ENCODE peak calls at places on chromosomes 11 and 22, in five cellular contexts. One of them, this sample, is unnamed.

GRCh38 chr11:130069684-130070108 is at the start of gene APLP2:
- DNase-seq in ovary: peak; percentile 99
- DNase-seq in sigmoid colon: peak; percentile 100
- DNase-seq in esophagus squamous epithelium: peak; percentile 98
- DNase-seq in NB4: peak; percentile 99
- DNase-seq in this sample: peak; percentile 87

GRCh38 chr11:45142241-45142885 is 4.1 kb upstream of the PRDM11 start:
- DNase-seq in ovary: no peak
- DNase-seq in sigmoid colon: peak; percentile 49
- DNase-seq in esophagus squamous epithelium: no peak
- DNase-seq in NB4: no peak
- DNase-seq in this sample: peak; percentile 49

GRCh38 chr11:47918882-47919495 is 61.4 kb upstream of the PTPRJ start:
- DNase-seq in ovary: no peak
- DNase-seq in sigmoid colon: no peak
- DNase-seq in esophagus squamous epithelium: no peak
- DNase-seq in NB4: no peak
- DNase-seq in this sample: peak; percentile 53

GRCh38 chr11:57763568-57763967 is 2.0 kb downstream of the CTNND1 start:
- DNase-seq in ovary: no peak
- DNase-seq in sigmoid colon: no peak
- DNase-seq in esophagus squamous epithelium: no peak
- DNase-seq in NB4: no peak
- DNase-seq in this sample: no peak

GRCh38 chr11:60125962-60126585 is 37.6 kb downstream of the MS4A2 start:
- DNase-seq in ovary: no peak
- DNase-seq in sigmoid colon: no peak
- DNase-seq in esophagus squamous epithelium: no peak
- DNase-seq in NB4: no peak
- DNase-seq in this sample: no peak

GRCh38 chr22:39360674-39361413 is 11.1 kb downstream of the SYNGR1 start:
- DNase-seq in ovary: no peak
- DNase-seq in sigmoid colon: no peak
- DNase-seq in esophagus squamous epithelium: no peak
- DNase-seq in NB4: no peak
- DNase-seq in this sample: peak; percentile 81

GRCh38 chr11:103420593-103420992 is 311.4 kb downstream of the DYNC2H1 start:
- DNase-seq in ovary: no peak
- DNase-seq in sigmoid colon: no peak
- DNase-seq in esophagus squamous epithelium: no peak
- DNase-seq in NB4: no peak
- DNase-seq in this sample: no peak

GRCh38 chr11:76314741-76315090 is 66.2 kb downstream of the THAP12 start:
- DNase-seq in ovary: no peak
- DNase-seq in sigmoid colon: no peak
- DNase-seq in esophagus squamous epithelium: no peak
- DNase-seq in NB4: no peak
- DNase-seq in this sample: peak; percentile 49

GRCh38 chr11:85647078-85647477 is 689 bp upstream of the TMEM126A start:
- DNase-seq in ovary: no peak
- DNase-seq in sigmoid colon: no peak
- DNase-seq in esophagus squamous epithelium: no peak
- DNase-seq in NB4: no peak
- DNase-seq in this sample: no peak

GRCh38 chr22:19641983-19642451 is 72.3 kb upstream of the SEPTIN5 start:
- DNase-seq in ovary: no peak
- DNase-seq in sigmoid colon: no peak
- DNase-seq in esophagus squamous epithelium: no peak
- DNase-seq in NB4: no peak
- DNase-seq in this sample: no peak

GRCh38 chr11:115303304-115303703 is 200.9 kb downstream of the CADM1 start:
- DNase-seq in ovary: no peak
- DNase-seq in sigmoid colon: no peak
- DNase-seq in esophagus squamous epithelium: no peak
- DNase-seq in NB4: no peak
- DNase-seq in this sample: no peak

GRCh38 chr11:31645747-31646146 is 136.2 kb downstream of the ELP4 start:
- DNase-seq in ovary: no peak
- DNase-seq in sigmoid colon: no peak
- DNase-seq in esophagus squamous epithelium: no peak
- DNase-seq in NB4: no peak
- DNase-seq in this sample: peak; percentile 1

GRCh38 chr22:32574957-32575893 is 100.6 kb downstream of the FBXO7 start:
- DNase-seq in ovary: no peak
- DNase-seq in sigmoid colon: no peak
- DNase-seq in esophagus squamous epithelium: no peak
- DNase-seq in NB4: no peak
- DNase-seq in this sample: no peak

GRCh38 chr22:43127166-43127908 is 15.9 kb downstream of the MCAT start:
- DNase-seq in ovary: no peak
- DNase-seq in sigmoid colon: no peak
- DNase-seq in esophagus squamous epithelium: no peak
- DNase-seq in NB4: no peak
- DNase-seq in this sample: no peak

GRCh38 chr22:20807315-20807752 is 33.4 kb downstream of the SERPIND1 start:
- DNase-seq in ovary: no peak
- DNase-seq in sigmoid colon: no peak
- DNase-seq in esophagus squamous epithelium: no peak
- DNase-seq in NB4: peak; percentile 85
- DNase-seq in this sample: peak; percentile 48

GRCh38 chr11:1437500-1437899 is 47.8 kb downstream of the BRSK2 start:
- DNase-seq in ovary: no peak
- DNase-seq in sigmoid colon: no peak
- DNase-seq in esophagus squamous epithelium: no peak
- DNase-seq in NB4: no peak
- DNase-seq in this sample: peak; percentile 84

GRCh38 chr11:71329731-71330130 is 77.4 kb upstream of the SHANK2 start:
- DNase-seq in ovary: no peak
- DNase-seq in sigmoid colon: peak; percentile 39
- DNase-seq in esophagus squamous epithelium: no peak
- DNase-seq in NB4: no peak
- DNase-seq in this sample: no peak

GRCh38 chr22:26945565-26945964 is 288.2 kb downstream of the MIAT start:
- DNase-seq in ovary: no peak
- DNase-seq in sigmoid colon: no peak
- DNase-seq in esophagus squamous epithelium: no peak
- DNase-seq in NB4: no peak
- DNase-seq in this sample: no peak

GRCh38 chr11:123641495-123641840 is 13.0 kb downstream of the SCN3B start:
- DNase-seq in ovary: no peak
- DNase-seq in sigmoid colon: no peak
- DNase-seq in esophagus squamous epithelium: no peak
- DNase-seq in NB4: no peak
- DNase-seq in this sample: no peak

GRCh38 chr11:95104121-95104830 is 14.6 kb downstream of the ENDOD1 start:
- DNase-seq in ovary: no peak
- DNase-seq in sigmoid colon: no peak
- DNase-seq in esophagus squamous epithelium: no peak
- DNase-seq in NB4: no peak
- DNase-seq in this sample: no peak

GRCh38 chr22:25680949-25681348 is 61.0 kb upstream of the MYO18B start:
- DNase-seq in ovary: no peak
- DNase-seq in sigmoid colon: no peak
- DNase-seq in esophagus squamous epithelium: no peak
- DNase-seq in NB4: no peak
- DNase-seq in this sample: no peak

GRCh38 chr11:107078375-107078774 is 60.1 kb upstream of the GUCY1A2 start:
- DNase-seq in ovary: no peak
- DNase-seq in sigmoid colon: no peak
- DNase-seq in esophagus squamous epithelium: no peak
- DNase-seq in NB4: no peak
- DNase-seq in this sample: no peak

GRCh38 chr22:40967120-40967760 is 16.1 kb downstream of the RBX1 start:
- DNase-seq in ovary: no peak
- DNase-seq in sigmoid colon: peak; percentile 29
- DNase-seq in esophagus squamous epithelium: no peak
- DNase-seq in NB4: no peak
- DNase-seq in this sample: no peak

GRCh38 chr11:1055990-1056771 is 18.5 kb upstream of the MUC2 start:
- DNase-seq in ovary: peak; percentile 10
- DNase-seq in sigmoid colon: peak; percentile 57
- DNase-seq in esophagus squamous epithelium: no peak
- DNase-seq in NB4: no peak
- DNase-seq in this sample: no peak

GRCh38 chr22:28949788-28950187 is 66.4 kb downstream of the ZNRF3 start:
- DNase-seq in ovary: no peak
- DNase-seq in sigmoid colon: no peak
- DNase-seq in esophagus squamous epithelium: no peak
- DNase-seq in NB4: no peak
- DNase-seq in this sample: no peak

GRCh38 chr22:42947211-42947990 is 67.5 kb downstream of the PACSIN2 start:
- DNase-seq in ovary: peak; percentile 41
- DNase-seq in sigmoid colon: no peak
- DNase-seq in esophagus squamous epithelium: no peak
- DNase-seq in NB4: peak; percentile 55
- DNase-seq in this sample: no peak

GRCh38 chr22:20430101-20430640 is 7.5 kb downstream of the SCARF2 start:
- DNase-seq in ovary: no peak
- DNase-seq in sigmoid colon: peak; percentile 58
- DNase-seq in esophagus squamous epithelium: no peak
- DNase-seq in NB4: no peak
- DNase-seq in this sample: no peak

DNA sequence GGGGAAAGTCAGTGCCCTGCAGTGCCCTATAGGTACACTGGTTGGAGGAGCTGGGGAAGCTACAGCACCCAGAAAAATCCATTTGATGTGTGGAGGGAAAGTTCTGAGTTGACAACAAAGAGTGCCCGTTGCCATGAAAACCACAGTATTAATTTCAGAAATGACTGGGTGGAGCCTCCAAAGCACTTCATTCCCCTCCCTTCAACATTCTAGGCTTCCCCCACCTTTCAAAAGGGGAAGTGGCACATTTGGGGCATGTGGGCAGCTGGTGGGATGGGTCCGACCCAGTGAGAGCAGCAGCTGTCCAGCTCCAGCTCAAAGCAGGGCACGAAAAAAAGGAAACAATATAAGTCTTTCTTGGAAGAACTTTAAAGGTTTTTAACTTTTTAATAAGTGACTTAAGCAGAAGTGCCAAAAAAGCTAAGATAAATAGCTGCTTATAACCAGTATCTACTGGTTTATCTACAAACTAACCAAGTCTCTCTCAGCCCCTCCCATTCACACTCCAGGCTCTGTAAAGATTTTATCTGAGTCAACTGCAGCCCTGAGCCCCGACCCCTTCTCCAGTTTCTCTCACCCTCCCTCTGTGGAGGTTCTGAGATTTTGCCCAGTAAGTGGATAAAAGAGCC is 9.0 kb upstream of the AHNAK start:
- DNase-seq in ovary: no peak
- DNase-seq in sigmoid colon: peak; percentile 76
- DNase-seq in esophagus squamous epithelium: no peak
- DNase-seq in NB4: peak; percentile 94
- DNase-seq in this sample: no peak
- TF ChIP-seq POLR2A in ovary: no peak
- TF ChIP-seq POLR2A in sigmoid colon: no peak
- TF ChIP-seq POLR2A in esophagus squamous epithelium: no peak
- TF ChIP-seq POLR2A in NB4: no peak
- TF ChIP-seq POLR2A in this sample: no peak

GRCh38 chr11:72700026-72700610 is 25.9 kb upstream of the PDE2A start:
- DNase-seq in ovary: no peak
- DNase-seq in sigmoid colon: no peak
- DNase-seq in esophagus squamous epithelium: no peak
- DNase-seq in NB4: no peak
- DNase-seq in this sample: peak; percentile 82
- TF ChIP-seq POLR2A in ovary: no peak
- TF ChIP-seq POLR2A in sigmoid colon: no peak
- TF ChIP-seq POLR2A in esophagus squamous epithelium: no peak
- TF ChIP-seq POLR2A in NB4: no peak
- TF ChIP-seq POLR2A in this sample: no peak

DNA sequence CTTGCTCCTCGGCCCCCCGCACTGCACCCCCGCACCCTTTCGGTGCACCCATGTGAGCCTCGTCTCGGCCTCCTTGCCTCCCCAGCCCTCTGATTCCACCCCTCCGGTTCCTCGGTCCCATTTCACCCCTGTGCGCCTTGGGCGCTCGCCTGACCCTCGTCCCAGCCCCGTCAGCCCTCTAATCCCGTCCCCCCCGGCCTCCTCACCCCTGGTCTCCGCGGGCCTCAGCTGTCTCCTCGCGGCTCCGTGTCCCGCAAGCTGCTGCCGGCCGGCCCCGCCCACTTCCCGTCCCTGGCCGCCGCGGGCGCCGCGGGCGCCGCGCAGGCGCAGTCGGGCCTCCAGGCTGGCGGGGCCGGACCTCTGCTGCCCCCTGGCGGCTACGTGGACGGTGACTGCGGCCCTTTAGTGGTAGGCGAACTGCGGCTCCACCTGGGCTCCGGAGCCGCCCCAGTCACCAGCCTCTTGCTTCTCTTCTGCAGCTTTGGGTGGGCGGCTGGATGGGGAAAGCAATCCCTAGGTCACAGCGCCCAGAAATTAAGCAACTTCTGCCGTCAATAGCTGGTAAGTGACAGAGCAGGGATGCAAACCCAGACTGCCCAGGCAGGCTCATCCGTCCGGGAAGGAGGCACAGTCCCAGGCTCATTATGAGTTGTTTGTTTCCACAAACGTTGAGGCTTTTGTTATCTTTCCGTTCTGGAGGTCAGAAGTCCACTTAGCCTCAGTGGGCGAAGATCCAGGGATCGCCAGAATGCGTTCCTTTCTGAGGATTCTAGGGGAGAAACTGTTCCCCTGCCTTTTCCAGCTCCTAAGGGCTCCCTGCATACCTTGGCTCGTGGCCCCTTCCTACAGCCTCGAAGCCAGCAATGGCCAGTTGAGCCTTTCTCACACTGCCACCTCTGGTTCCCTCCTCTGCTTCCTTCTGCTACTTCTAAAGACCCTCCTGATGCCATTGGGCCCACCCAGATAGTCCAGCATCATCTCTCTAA is at the start of gene PPM1F:
- DNase-seq in ovary: peak; percentile 90
- DNase-seq in sigmoid colon: peak; percentile 91
- DNase-seq in esophagus squamous epithelium: peak; percentile 28
- DNase-seq in NB4: peak; percentile 73
- DNase-seq in this sample: peak; percentile 73
- TF ChIP-seq POLR2A in ovary: no peak
- TF ChIP-seq POLR2A in sigmoid colon: no peak
- TF ChIP-seq POLR2A in esophagus squamous epithelium: no peak
- TF ChIP-seq POLR2A in NB4: peak; percentile 26
- TF ChIP-seq POLR2A in this sample: peak; percentile 53

GRCh38 chr22:18023509-18024275 is 669 bp downstream of the MICAL3 start:
- DNase-seq in ovary: peak; percentile 76
- DNase-seq in sigmoid colon: peak; percentile 93
- DNase-seq in esophagus squamous epithelium: no peak
- DNase-seq in NB4: no peak
- DNase-seq in this sample: peak; percentile 75
- TF ChIP-seq POLR2A in ovary: peak; percentile 25
- TF ChIP-seq POLR2A in sigmoid colon: peak; percentile 76
- TF ChIP-seq POLR2A in esophagus squamous epithelium: no peak
- TF ChIP-seq POLR2A in NB4: no peak
- TF ChIP-seq POLR2A in this sample: peak; percentile 51